ENCODE peak calls at places on chromosome 1, in four cellular contexts. L is body of pancreas, V is lower leg skin, E is AG10803. K is an unnamed sample.

GRCh38 chr1:193663965-193664364 is 477.6 kb upstream of the B3GALT2 start:
- DNase-seq in L (no peak), V (no peak), E (no peak), K (no peak)

GRCh38 chr1:9478021-9478420 is 61.2 kb upstream of the SLC25A33 start:
- DNase-seq in V (no peak), E (no peak), L (no peak), K (no peak)

GRCh38 chr1:103106426-103107321 is 1.6 kb downstream of the COL11A1 start:
- DNase-seq in V (no peak), E (peak), L (peak), K (peak)

GRCh38 chr1:231023150-231023549 is 16.9 kb downstream of the FAM89A start:
- DNase-seq in L (no peak), E (no peak), V (no peak), K (no peak)

GRCh38 chr1:232990729-232991128 is 40.3 kb downstream of the NTPCR start:
- DNase-seq in L (no peak), V (no peak), E (no peak), K (no peak)

GRCh38 chr1:17509320-17509719 is 30.2 kb upstream of the ARHGEF10L start:
- DNase-seq in V (no peak), E (no peak), L (no peak), K (no peak)

GRCh38 chr1:209989525-209989924 is 51.5 kb downstream of the SYT14 start:
- DNase-seq in E (peak), V (no peak), L (no peak), K (no peak)

GRCh38 chr1:169529068-169529642 is 43.4 kb upstream of the SLC19A2 start:
- DNase-seq in V (peak), L (peak), E (peak), K (no peak)

GRCh38 chr1:87086120-87086519 is 171.7 kb downstream of the HS2ST1 start:
- DNase-seq in V (no peak), L (no peak), E (no peak), K (no peak)

GRCh38 chr1:178126790-178127189 is 32.9 kb downstream of the RASAL2 start:
- DNase-seq in L (no peak), E (peak), V (peak), K (no peak)

GRCh38 chr1:83692524-83693336 is 306.2 kb downstream of the TTLL7 start:
- DNase-seq in E (no peak), V (no peak), L (peak), K (peak)

GRCh38 chr1:11341881-11342552 is 69.0 kb downstream of the UBIAD1 start:
- DNase-seq in E (peak), V (no peak), L (no peak), K (no peak)

GRCh38 chr1:156114101-156114918 is at the start of gene LMNA:
- DNase-seq in V (peak), E (peak), L (peak), K (peak)

GRCh38 chr1:96521994-96522760 is 199.4 kb upstream of the PTBP2 start:
- DNase-seq in V (no peak), E (no peak), L (no peak), K (no peak)

GRCh38 chr1:77671836-77672235 is 10.6 kb downstream of the ZZZ3 start:
- DNase-seq in L (no peak), V (no peak), E (peak), K (no peak)

GRCh38 chr1:198040880-198041279 is 115.9 kb upstream of the NEK7 start:
- DNase-seq in E (no peak), L (no peak), V (no peak), K (no peak)

DNA sequence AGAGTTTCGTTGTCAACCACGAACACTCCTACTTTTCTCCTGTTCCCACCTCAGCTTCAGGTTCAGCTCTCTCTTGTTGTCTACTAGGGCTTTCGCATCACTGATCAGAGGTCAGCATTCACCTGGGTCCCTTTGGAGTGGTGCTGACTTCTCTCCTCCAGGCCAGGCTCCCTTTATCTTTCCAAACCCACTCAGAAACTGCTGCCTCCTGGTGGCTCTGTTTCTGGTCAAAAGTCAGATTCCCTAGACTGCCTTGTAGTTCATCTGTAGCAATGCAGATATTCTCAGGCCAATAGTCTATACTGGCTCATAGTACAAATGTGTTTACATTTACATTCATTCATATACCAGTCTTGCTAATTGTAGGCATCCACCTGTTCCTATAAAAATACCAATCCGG is 6.4 kb upstream of the ERI3 start:
- DNase-seq in E (no peak), V (no peak), L (no peak), K (no peak)
- TF ChIP-seq CTCF in E (peak), V (no peak), L (no peak), K (peak)

GRCh38 chr1:84861988-84862644 is 30.9 kb downstream of the LPAR3 start:
- DNase-seq in E (no peak), L (no peak), V (no peak), K (no peak)

GRCh38 chr1:84859866-84860265 is 33.1 kb downstream of the LPAR3 start:
- DNase-seq in E (no peak), L (no peak), V (no peak), K (no peak)

GRCh38 chr1:84861516-84861915 is 31.5 kb downstream of the LPAR3 start:
- DNase-seq in E (no peak), L (no peak), V (no peak), K (no peak)

GRCh38 chr1:84856871-84857270 is 36.1 kb downstream of the LPAR3 start:
- DNase-seq in E (no peak), V (no peak), L (no peak), K (no peak)

DNA sequence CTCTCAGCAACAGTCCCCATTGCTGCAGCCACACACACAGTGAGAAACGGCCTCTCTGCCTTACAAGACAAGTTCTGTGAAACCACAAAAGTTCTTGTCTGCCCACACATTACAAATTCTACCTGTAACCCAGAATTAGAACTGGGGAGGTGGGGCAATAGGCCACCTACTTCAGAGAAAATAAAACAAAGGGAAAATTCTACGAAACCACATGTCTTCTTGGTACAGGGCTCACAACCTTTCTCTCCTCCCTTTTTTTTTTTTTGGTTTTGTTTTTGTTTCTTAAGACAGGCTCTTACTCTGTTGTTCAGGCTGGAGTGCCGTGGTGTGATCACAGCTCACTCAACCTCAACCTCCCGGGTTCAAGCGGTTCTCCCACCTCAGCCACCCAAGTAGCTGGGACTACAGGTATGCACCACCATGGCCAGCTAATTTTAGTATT is 30.2 kb downstream of the LPAR3 start:
- DNase-seq in E (no peak), L (no peak), V (no peak), K (no peak)
- H3K4me3 ChIP-seq in E (no peak), L (no peak), V (no peak), K (no peak)

GRCh38 chr1:222530852-222531251 is 17.1 kb downstream of the HHIPL2 start:
- DNase-seq in V (no peak), L (no peak), E (no peak), K (no peak)
- TF ChIP-seq CTCF in V (no peak), L (no peak), E (no peak), K (no peak)

DNA sequence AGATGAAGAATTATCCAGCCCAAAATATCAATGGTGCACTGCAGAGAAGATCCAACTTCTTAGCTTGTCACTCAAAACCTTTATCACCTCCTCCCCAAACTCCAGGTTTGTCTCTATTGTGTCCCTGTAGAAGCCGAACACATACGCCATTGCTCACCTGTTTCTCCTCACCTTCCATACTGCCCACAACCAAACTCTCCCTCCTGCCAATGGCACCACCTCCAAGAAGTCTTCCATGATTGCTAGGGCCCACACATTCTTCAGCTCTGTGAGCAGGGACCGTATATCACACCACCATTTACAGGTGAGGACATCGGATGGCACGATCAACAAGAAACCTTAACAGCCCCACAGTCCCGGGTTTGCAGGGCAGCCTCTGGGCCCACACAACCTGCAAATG is 2.2 kb downstream of the LAPTM5 start:
- DNase-seq in V (no peak), L (no peak), E (no peak), K (no peak)
- H3K4me3 ChIP-seq in V (no peak), L (no peak), E (no peak), K (peak)

DNA sequence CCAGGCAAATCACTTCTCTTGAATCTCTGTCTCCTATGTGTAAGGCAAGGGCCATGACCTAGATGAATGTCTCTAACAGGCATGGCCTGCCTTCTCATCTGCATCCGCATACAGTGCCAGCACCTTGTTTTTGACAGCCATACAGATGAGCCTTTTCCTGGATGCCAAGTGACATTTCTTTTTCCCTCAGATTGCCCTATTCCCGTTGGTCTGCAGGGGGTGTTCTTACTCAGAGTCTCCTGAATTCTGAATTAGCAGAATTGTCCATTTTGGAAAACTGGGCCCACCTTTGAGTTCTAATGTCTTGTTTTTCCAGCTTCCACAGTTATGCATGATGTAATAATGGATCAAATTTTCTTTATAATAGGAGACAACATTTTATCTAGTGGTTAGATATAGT is 88.0 kb upstream of the ADAR start:
- DNase-seq in L (no peak), E (no peak), V (no peak), K (no peak)
- TF ChIP-seq CTCF in L (no peak), E (peak), V (no peak), K (peak)

DNA sequence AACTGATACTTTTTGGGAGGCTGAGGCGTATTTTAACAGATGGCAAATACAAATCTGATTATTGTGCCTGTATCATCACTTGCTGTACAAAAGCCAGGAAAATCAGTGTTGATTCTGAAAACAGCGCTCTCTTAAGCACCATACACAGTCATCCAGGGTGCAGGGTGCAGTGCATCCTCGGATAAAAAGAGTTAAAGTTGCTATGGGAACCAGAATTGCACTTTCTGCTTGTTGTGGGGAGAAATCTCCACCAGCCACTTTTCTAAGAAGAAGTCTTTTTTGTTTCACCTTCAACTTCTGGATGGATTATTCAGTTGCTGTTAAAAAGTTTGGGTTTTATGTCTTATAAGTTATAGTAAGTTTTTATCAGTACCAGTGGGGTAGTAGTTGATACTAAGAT is 3.8 kb downstream of the LAMC1 start:
- DNase-seq in L (no peak), E (peak), V (no peak), K (no peak)
- H3K4me3 ChIP-seq in L (no peak), E (peak), V (no peak), K (no peak)

GRCh38 chr1:218779341-218779831 is 394.3 kb upstream of the LYPLAL1 start:
- DNase-seq in V (no peak), E (no peak), L (no peak), K (no peak)
- TF ChIP-seq CTCF in V (no peak), E (no peak), L (no peak), K (no peak)